ENCODE peak calls at places on chromosome 1, in six cellular contexts. Z is lower lobe of right lung, M is mucosa of descending colon, T is dorsolateral prefrontal cortex, Q is fibroblast of lung, A is GM04503. G is an unnamed sample.

GRCh38 chr1:7780976-7781375 is 3.1 kb upstream of the PER3 start:
- DNase-seq in Q (no peak), Z (no peak), T (no peak), A (no peak), M (no peak), G (no peak)

GRCh38 chr1:200488375-200489165 is 78.7 kb upstream of the ZNF281 start:
- DNase-seq in Q (peak; percentile 88), M (peak; percentile 79), Z (no peak), A (peak; percentile 39), T (no peak), G (peak; percentile 85)

GRCh38 chr1:6906783-6907182 is 121.5 kb downstream of the CAMTA1 start:
- DNase-seq in M (no peak), Z (no peak), T (no peak), Q (no peak), A (no peak), G (no peak)

GRCh38 chr1:215282557-215282956 is 200.0 kb downstream of the KCNK2 start:
- DNase-seq in Z (no peak), Q (no peak), A (no peak), M (no peak), T (no peak), G (no peak)

GRCh38 chr1:97920275-97920831 is 481 bp downstream of the DPYD start:
- DNase-seq in Q (peak; percentile 44), M (no peak), A (no peak), Z (no peak), T (no peak), G (no peak)

GRCh38 chr1:218303176-218303575 is 18.1 kb downstream of the RRP15 start:
- DNase-seq in A (no peak), Q (no peak), Z (no peak), T (no peak), M (no peak), G (no peak)

GRCh38 chr1:151806170-151806569 is 951 bp upstream of the LINGO4 start:
- DNase-seq in Q (no peak), T (no peak), M (no peak), Z (no peak), A (no peak), G (no peak)

GRCh38 chr1:147647796-147648633 is 22.3 kb downstream of the ACP6 start:
- DNase-seq in Z (no peak), Q (no peak), A (no peak), T (no peak), M (peak; percentile 31), G (no peak)

GRCh38 chr1:77994117-77994516 is 10.6 kb upstream of the DNAJB4 start:
- DNase-seq in Z (no peak), M (no peak), T (no peak), A (no peak), Q (peak; percentile 73), G (no peak)

GRCh38 chr1:61536174-61536573 is 188.8 kb downstream of the TM2D1 start:
- DNase-seq in Q (no peak), A (no peak), Z (no peak), M (no peak), T (no peak), G (no peak)

GRCh38 chr1:19436716-19437476 is 48.4 kb downstream of the CAPZB start:
- DNase-seq in Z (peak; percentile 71), M (peak; percentile 85), A (no peak), T (no peak), Q (peak; percentile 67), G (peak; percentile 69)

GRCh38 chr1:23394664-23395063 is 25.0 kb upstream of the ZNF436 start:
- DNase-seq in Q (peak; percentile 73), A (peak; percentile 81), M (peak; percentile 57), T (peak; percentile 77), Z (peak; percentile 52), G (peak; percentile 74)

GRCh38 chr1:186849271-186849671 is 20.5 kb downstream of the PLA2G4A start:
- DNase-seq in A (no peak), Z (no peak), T (no peak), M (peak; percentile 18), Q (no peak), G (no peak)

GRCh38 chr1:42173155-42173933 is 8.8 kb upstream of the GUCA2A start:
- DNase-seq in A (no peak), M (peak; percentile 69), Z (peak; percentile 78), Q (peak; percentile 43), T (peak; percentile 71), G (peak; percentile 59)

GRCh38 chr1:154221815-154222081 is 993 bp downstream of the UBAP2L start:
- DNase-seq in M (no peak), A (peak; percentile 34), Q (peak; percentile 83), Z (no peak), T (no peak), G (peak; percentile 53)

GRCh38 chr1:199691540-199691939 is 336.0 kb upstream of the NR5A2 start:
- DNase-seq in A (peak; percentile 51), Z (no peak), Q (peak; percentile 83), M (no peak), T (no peak), G (peak; percentile 16)

GRCh38 chr1:180230791-180231505 is 884 bp downstream of the LHX4 start:
- DNase-seq in T (no peak), Q (peak; percentile 26), M (no peak), A (no peak), Z (no peak), G (peak; percentile 46)

GRCh38 chr1:178232949-178233348 is 139.0 kb downstream of the RASAL2 start:
- DNase-seq in M (no peak), Q (peak; percentile 34), Z (no peak), T (no peak), A (peak; percentile 44), G (no peak)

GRCh38 chr1:168150283-168150682 is 13.6 kb upstream of the GPR161 start:
- DNase-seq in M (no peak), T (no peak), Z (no peak), A (no peak), Q (no peak), G (no peak)

GRCh38 chr1:106517218-106517617 is 539.3 kb upstream of the PRMT6 start:
- DNase-seq in M (no peak), A (no peak), Z (no peak), T (no peak), Q (no peak), G (no peak)

GRCh38 chr1:190904091-190904695 is 426.5 kb upstream of the BRINP3 start:
- DNase-seq in Z (no peak), A (no peak), T (no peak), Q (peak; percentile 75), M (no peak), G (no peak)